ENCODE peak calls at places on chromosomes 16 and 17, in six cellular contexts. One of them, this sample, is unnamed.

GRCh38 chr16:67258160-67258835 is 9.5 kb downstream of the SLC9A5 start:
- DNase-seq in endothelial cell: no peak
- DNase-seq in psoas muscle: peak
- DNase-seq in C1 segment of cervical spinal cord: no peak
- DNase-seq in mesenteric fat pad: no peak
- DNase-seq in NCI-H1930: no peak
- DNase-seq in this sample: no peak

GRCh38 chr16:78705694-78706093 is 606.2 kb downstream of the WWOX start:
- DNase-seq in endothelial cell: no peak
- DNase-seq in psoas muscle: no peak
- DNase-seq in C1 segment of cervical spinal cord: no peak
- DNase-seq in mesenteric fat pad: no peak
- DNase-seq in NCI-H1930: no peak
- DNase-seq in this sample: no peak

GRCh38 chr17:56593073-56593740 is at the start of gene NOG:
- DNase-seq in endothelial cell: peak
- DNase-seq in psoas muscle: peak
- DNase-seq in C1 segment of cervical spinal cord: peak
- DNase-seq in mesenteric fat pad: no peak
- DNase-seq in NCI-H1930: peak
- DNase-seq in this sample: no peak

GRCh38 chr17:82334622-82335394 is 1.2 kb upstream of the SECTM1 start:
- DNase-seq in endothelial cell: no peak
- DNase-seq in psoas muscle: peak
- DNase-seq in C1 segment of cervical spinal cord: no peak
- DNase-seq in mesenteric fat pad: no peak
- DNase-seq in NCI-H1930: no peak
- DNase-seq in this sample: no peak

GRCh38 chr17:77594416-77595209 is 363.9 kb upstream of the TNRC6C start:
- DNase-seq in endothelial cell: no peak
- DNase-seq in psoas muscle: no peak
- DNase-seq in C1 segment of cervical spinal cord: no peak
- DNase-seq in mesenteric fat pad: peak
- DNase-seq in NCI-H1930: no peak
- DNase-seq in this sample: no peak

GRCh38 chr17:5019475-5019956 is 15.7 kb downstream of the SLC52A1 start:
- DNase-seq in endothelial cell: no peak
- DNase-seq in psoas muscle: no peak
- DNase-seq in C1 segment of cervical spinal cord: no peak
- DNase-seq in mesenteric fat pad: no peak
- DNase-seq in NCI-H1930: no peak
- DNase-seq in this sample: no peak

GRCh38 chr16:66045626-66046025 is 320.9 kb upstream of the CDH5 start:
- DNase-seq in endothelial cell: no peak
- DNase-seq in psoas muscle: no peak
- DNase-seq in C1 segment of cervical spinal cord: no peak
- DNase-seq in mesenteric fat pad: no peak
- DNase-seq in NCI-H1930: no peak
- DNase-seq in this sample: no peak

GRCh38 chr17:19237389-19238166 is 412 bp downstream of the EPN2 start:
- DNase-seq in endothelial cell: peak
- DNase-seq in psoas muscle: peak
- DNase-seq in C1 segment of cervical spinal cord: no peak
- DNase-seq in mesenteric fat pad: peak
- DNase-seq in NCI-H1930: no peak
- DNase-seq in this sample: no peak

GRCh38 chr16:27240948-27241531 is 27.5 kb downstream of the NSMCE1 start:
- DNase-seq in endothelial cell: no peak
- DNase-seq in psoas muscle: no peak
- DNase-seq in C1 segment of cervical spinal cord: no peak
- DNase-seq in mesenteric fat pad: peak
- DNase-seq in NCI-H1930: no peak
- DNase-seq in this sample: no peak